ENCODE peak calls at places on chromosomes 2 and 18, in six cellular contexts. A is IMR-90; Y is neural progenitor cell; S is activated CD8-positive, alpha-beta T cell treated with anti-CD3 and anti-CD28 coated beads for 36 hours; G is B cell; T is AG09319. V is an unnamed sample.

GRCh38 chr2:214809751-214810564 is 475 bp upstream of the BARD1 start:
- DNase-seq in A (peak; percentile 97), Y (peak; percentile 99), S (peak; percentile 100), G (peak; percentile 100), T (peak; percentile 98), V (peak; percentile 98)

GRCh38 chr2:107591541-107591940 is 235.2 kb upstream of the RGPD4 start:
- DNase-seq in A (peak; percentile 48), Y (no peak), S (no peak), G (no peak), T (no peak), V (peak; percentile 62)

GRCh38 chr2:100924520-100925451 is 77.3 kb upstream of the RPL31 start:
- DNase-seq in A (peak; percentile 85), Y (peak; percentile 18), S (peak; percentile 38), G (peak; percentile 8), T (peak; percentile 12), V (peak; percentile 58)

GRCh38 chr2:66305714-66306113 is 129.2 kb upstream of the MEIS1 start:
- DNase-seq in A (peak; percentile 2), Y (no peak), S (no peak), G (no peak), T (no peak), V (peak; percentile 2)

GRCh38 chr2:213119061-213119809 is 32.2 kb downstream of the IKZF2 start:
- DNase-seq in A (peak; percentile 90), Y (no peak), S (peak; percentile 73), G (peak; percentile 32), T (no peak), V (peak; percentile 62)

GRCh38 chr18:78561757-78562445 is 417.7 kb upstream of the SALL3 start:
- DNase-seq in A (no peak), Y (peak; percentile 56), S (no peak), G (no peak), T (no peak), V (no peak)

GRCh38 chr2:205527801-205528200 is 154.5 kb upstream of the NRP2 start:
- DNase-seq in A (peak; percentile 59), Y (no peak), S (no peak), G (no peak), T (no peak), V (peak; percentile 14)

GRCh38 chr2:206515580-206515979 is 72.2 kb downstream of the ADAM23 start:
- DNase-seq in A (no peak), Y (no peak), S (no peak), G (no peak), T (no peak), V (no peak)

GRCh38 chr2:56263876-56264275 is 80.1 kb downstream of the CCDC85A start:
- DNase-seq in A (no peak), Y (no peak), S (no peak), G (no peak), T (no peak), V (peak; percentile 44)

GRCh38 chr2:38106420-38107182 is 30.6 kb upstream of the CYP1B1 start:
- DNase-seq in A (peak; percentile 71), Y (no peak), S (no peak), G (no peak), T (no peak), V (peak; percentile 82)

GRCh38 chr2:236972491-236973379 is 113.0 kb upstream of the COPS8 start:
- DNase-seq in A (peak; percentile 13), Y (peak; percentile 45), S (no peak), G (no peak), T (peak; percentile 71), V (peak; percentile 86)

GRCh38 chr18:7020995-7021777 is 96.4 kb downstream of the LAMA1 start:
- DNase-seq in A (no peak), Y (no peak), S (no peak), G (no peak), T (no peak), V (no peak)
- TF ChIP-seq CTCF in A (no peak), Y (no peak), S (no peak), G (no peak), T (no peak), V (no peak)

GRCh38 chr2:102138331-102138730 is 4.2 kb upstream of the IL1R1 start:
- DNase-seq in A (no peak), Y (no peak), S (no peak), G (no peak), T (no peak), V (peak; percentile 17)

GRCh38 chr2:102141011-102141914 is 1.3 kb upstream of the IL1R1 start:
- DNase-seq in A (peak; percentile 98), Y (no peak), S (no peak), G (no peak), T (peak; percentile 79), V (peak; percentile 97)

GRCh38 chr2:102141915-102142828 is at the start of gene IL1R1:
- DNase-seq in A (peak; percentile 80), Y (peak; percentile 90), S (no peak), G (no peak), T (peak; percentile 70), V (peak; percentile 81)

GRCh38 chr2:102140367-102140766 is 2.2 kb upstream of the IL1R1 start:
- DNase-seq in A (peak; percentile 59), Y (no peak), S (no peak), G (no peak), T (no peak), V (peak; percentile 41)

GRCh38 chr2:102139851-102140250 is 2.7 kb upstream of the IL1R1 start:
- DNase-seq in A (peak; percentile 82), Y (no peak), S (no peak), G (no peak), T (no peak), V (no peak)
- TF ChIP-seq CTCF in A (no peak), Y (no peak), S (no peak), G (no peak), T (no peak), V (no peak)

DNA sequence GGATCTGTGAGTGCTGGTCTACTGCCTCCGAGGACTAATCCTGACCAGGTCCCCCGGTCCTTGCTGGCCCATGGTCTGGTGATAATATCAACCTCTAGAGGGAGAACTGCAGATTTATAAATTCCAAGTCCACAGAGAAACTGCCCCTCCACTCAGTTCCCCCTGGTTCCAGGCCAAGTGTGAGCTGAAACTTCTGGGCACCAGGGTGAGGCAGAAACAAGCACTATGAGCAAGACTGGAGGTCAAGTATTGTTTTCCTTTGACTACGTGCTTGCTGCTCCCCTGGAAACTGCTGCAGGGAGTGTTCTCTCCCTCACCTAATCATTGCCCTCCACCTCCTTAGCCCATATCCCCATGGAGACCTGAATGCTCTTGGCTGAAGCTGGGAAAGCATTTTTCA is 135.3 kb downstream of the RDH14 start:
- DNase-seq in A (no peak), Y (no peak), S (no peak), G (no peak), T (no peak), V (no peak)
- TF ChIP-seq CTCF in A (peak; percentile 10), Y (no peak), S (no peak), G (no peak), T (no peak), V (no peak)

GRCh38 chr2:28725021-28725711 is 26.5 kb upstream of the PPP1CB start:
- DNase-seq in A (no peak), Y (no peak), S (no peak), G (no peak), T (no peak), V (no peak)

GRCh38 chr2:28721601-28722191 is 29.9 kb upstream of the PPP1CB start:
- DNase-seq in A (no peak), Y (no peak), S (no peak), G (no peak), T (no peak), V (peak; percentile 38)

GRCh38 chr2:28717339-28717758 is 34.3 kb upstream of the PPP1CB start:
- DNase-seq in A (peak; percentile 85), Y (no peak), S (no peak), G (no peak), T (no peak), V (peak; percentile 80)

GRCh38 chr2:28716265-28716865 is 35.3 kb upstream of the PPP1CB start:
- DNase-seq in A (peak; percentile 98), Y (no peak), S (peak; percentile 5), G (peak; percentile 17), T (peak; percentile 73), V (peak; percentile 89)

GRCh38 chr2:28720345-28720744 is 31.3 kb upstream of the PPP1CB start:
- DNase-seq in A (no peak), Y (no peak), S (no peak), G (no peak), T (no peak), V (no peak)
- TF ChIP-seq CTCF in A (no peak), Y (no peak), S (no peak), G (no peak), T (no peak), V (no peak)

GRCh38 chr18:47036298-47036874 is 965 bp upstream of the ELOA2 start:
- DNase-seq in A (peak; percentile 28), Y (peak; percentile 39), S (peak; percentile 8), G (no peak), T (no peak), V (peak; percentile 25)
- TF ChIP-seq CTCF in A (peak; percentile 39), Y (peak; percentile 73), S (peak; percentile 24), G (no peak), T (peak; percentile 47), V (peak; percentile 55)

DNA sequence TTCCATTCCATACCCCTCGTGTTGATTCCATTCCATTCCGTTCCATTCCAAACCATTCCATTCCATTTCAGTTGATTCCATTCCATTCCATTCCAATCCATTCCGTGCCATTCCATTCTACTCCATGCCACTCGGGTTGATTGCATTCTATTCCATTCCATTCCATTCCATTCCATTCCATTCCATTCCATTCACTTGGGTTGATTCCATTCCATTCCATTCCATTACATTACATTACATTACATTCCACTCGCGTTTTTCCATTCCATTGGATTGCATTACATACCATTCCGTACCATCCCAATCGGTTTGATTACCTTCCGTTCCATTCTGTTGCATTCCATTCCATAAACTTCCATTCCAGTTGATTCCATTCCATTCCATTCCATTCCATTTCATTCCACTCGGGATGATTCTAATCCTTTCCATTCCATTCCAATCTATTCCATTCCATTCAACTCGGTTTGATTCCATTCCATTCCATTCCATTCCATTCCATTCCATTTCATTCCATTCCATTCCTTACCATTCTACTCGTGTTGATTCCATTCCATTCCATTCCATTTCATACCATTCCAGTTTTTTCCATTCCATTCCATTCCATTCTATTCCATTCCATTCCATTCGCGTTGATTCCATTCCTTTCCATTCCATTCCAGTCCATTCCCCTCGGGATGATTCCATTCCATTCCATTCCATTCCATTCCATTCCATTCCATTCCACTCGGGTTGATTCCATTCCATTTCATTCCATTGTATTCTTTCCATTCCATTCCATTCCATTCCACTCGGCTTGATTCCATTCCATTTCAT is 1140.4 kb downstream of the RPIA start:
- DNase-seq in A (peak; percentile 40), Y (no peak), S (no peak), G (no peak), T (no peak), V (no peak)
- TF ChIP-seq CTCF in A (no peak), Y (no peak), S (no peak), G (no peak), T (no peak), V (no peak)

GRCh38 chr2:120686511-120687168 is 49.0 kb upstream of the GLI2 start:
- DNase-seq in A (no peak), Y (no peak), S (peak; percentile 11), G (no peak), T (no peak), V (no peak)
- TF ChIP-seq CTCF in A (peak; percentile 18), Y (peak; percentile 54), S (peak; percentile 44), G (peak; percentile 35), T (peak; percentile 13), V (peak; percentile 37)

V was measured in AG10803.